ENCODE peak calls at places on chromosomes 5 and 9, in eight cellular contexts. H, D, I, V, T, X, S and G are unnamed samples.

GRCh38 chr9:89639367-89639795 is 34.6 kb downstream of the GADD45G start:
- DNase-seq in H (no peak), D (no peak), I (no peak), V (no peak), T (peak), X (no peak), S (no peak), G (no peak)

GRCh38 chr5:77180167-77181081 is 30.1 kb upstream of the PDE8B start:
- DNase-seq in H (no peak), D (no peak), I (no peak), V (no peak), T (no peak), X (no peak), S (no peak), G (peak)

GRCh38 chr9:131292937-131293336 is 3.4 kb downstream of the PLPP7 start:
- DNase-seq in H (no peak), D (no peak), I (no peak), V (no peak), T (no peak), X (no peak), S (no peak), G (no peak)

GRCh38 chr9:2662496-2662895 is 40.9 kb downstream of the VLDLR start:
- DNase-seq in H (no peak), D (no peak), I (no peak), V (no peak), T (peak), X (no peak), S (no peak), G (peak)

GRCh38 chr5:176166427-176166826 is 71.8 kb upstream of the SIMC1 start:
- DNase-seq in H (peak), D (no peak), I (no peak), V (no peak), T (no peak), X (no peak), S (no peak), G (no peak)

GRCh38 chr5:57358796-57359592 is 123.6 kb downstream of the ACTBL2 start:
- DNase-seq in H (no peak), D (no peak), I (no peak), V (no peak), T (no peak), X (no peak), S (no peak), G (no peak)

GRCh38 chr5:142756576-142756975 is 13.6 kb upstream of the ARHGAP26 start:
- DNase-seq in H (no peak), D (no peak), I (no peak), V (no peak), T (no peak), X (no peak), S (no peak), G (no peak)

GRCh38 chr5:131857388-131857787 is 60.6 kb upstream of the FNIP1 start:
- DNase-seq in H (no peak), D (no peak), I (no peak), V (no peak), T (no peak), X (no peak), S (no peak), G (no peak)

GRCh38 chr5:80211292-80211691 is 44.6 kb downstream of the SERINC5 start:
- DNase-seq in H (no peak), D (no peak), I (no peak), V (no peak), T (no peak), X (no peak), S (no peak), G (no peak)

GRCh38 chr5:44426944-44427343 is 37.7 kb upstream of the FGF10 start:
- DNase-seq in H (no peak), D (no peak), I (no peak), V (no peak), T (no peak), X (no peak), S (no peak), G (no peak)

GRCh38 chr9:18268381-18268780 is 205.6 kb upstream of the ADAMTSL1 start:
- DNase-seq in H (peak), D (peak), I (no peak), V (no peak), T (no peak), X (peak), S (no peak), G (no peak)

GRCh38 chr5:135217669-135218485 is 181.2 kb downstream of the MACROH2A1 start:
- DNase-seq in H (no peak), D (no peak), I (no peak), V (no peak), T (no peak), X (no peak), S (no peak), G (no peak)

GRCh38 chr9:104864675-104865104 is 63.3 kb downstream of the ABCA1 start:
- DNase-seq in H (no peak), D (no peak), I (no peak), V (no peak), T (no peak), X (peak), S (no peak), G (no peak)

GRCh38 chr5:169913479-169913878 is 66.8 kb downstream of the INSYN2B start:
- DNase-seq in H (no peak), D (no peak), I (no peak), V (no peak), T (no peak), X (no peak), S (no peak), G (no peak)

GRCh38 chr5:157387683-157388093 is 72.3 kb upstream of the NIPAL4 start:
- DNase-seq in H (peak), D (peak), I (no peak), V (no peak), T (peak), X (peak), S (peak), G (no peak)

GRCh38 chr9:69115621-69116020 is 58.5 kb upstream of the TJP2 start:
- DNase-seq in H (no peak), D (no peak), I (no peak), V (no peak), T (no peak), X (no peak), S (no peak), G (no peak)

GRCh38 chr9:134590240-134591081 is 51.1 kb upstream of the COL5A1 start:
- DNase-seq in H (no peak), D (no peak), I (no peak), V (peak), T (no peak), X (no peak), S (no peak), G (no peak)

GRCh38 chr9:136144450-136144849 is 25.8 kb upstream of the TMEM250 start:
- DNase-seq in H (no peak), D (no peak), I (no peak), V (no peak), T (no peak), X (no peak), S (no peak), G (no peak)

GRCh38 chr5:95984287-95984938 is 22.8 kb upstream of the ELL2 start:
- DNase-seq in H (peak), D (no peak), I (no peak), V (no peak), T (no peak), X (no peak), S (no peak), G (no peak)

GRCh38 chr5:176995896-176996767 is 10.4 kb downstream of the UIMC1 start:
- DNase-seq in H (peak), D (no peak), I (no peak), V (no peak), T (no peak), X (peak), S (no peak), G (no peak)

GRCh38 chr9:115630126-115630840 is 512.3 kb upstream of the TNC start:
- DNase-seq in H (no peak), D (no peak), I (no peak), V (no peak), T (no peak), X (no peak), S (no peak), G (no peak)

GRCh38 chr5:125549322-125549871 is 803.0 kb upstream of the ZNF608 start:
- DNase-seq in H (peak), D (no peak), I (no peak), V (no peak), T (no peak), X (no peak), S (no peak), G (no peak)

GRCh38 chr5:65874241-65874640 is 52.1 kb upstream of the ERBIN start:
- DNase-seq in H (peak), D (peak), I (no peak), V (no peak), T (no peak), X (peak), S (no peak), G (no peak)

GRCh38 chr9:76516871-76517270 is 57.9 kb downstream of the GCNT1 start:
- DNase-seq in H (no peak), D (no peak), I (no peak), V (no peak), T (no peak), X (no peak), S (no peak), G (no peak)

GRCh38 chr9:76655970-76656369 is 108.3 kb upstream of the PCA3 start:
- DNase-seq in H (no peak), D (no peak), I (no peak), V (no peak), T (no peak), X (no peak), S (no peak), G (no peak)

GRCh38 chr5:172640822-172641358 is at the start of gene NEURL1B:
- DNase-seq in H (peak), D (no peak), I (no peak), V (no peak), T (peak), X (no peak), S (peak), G (peak)

GRCh38 chr5:141681695-141682641 is at the start of gene ARAP3:
- DNase-seq in H (peak), D (peak), I (peak), V (peak), T (peak), X (peak), S (peak), G (peak)